ENCODE peak calls at places on chromosome 1, in nine cellular contexts. O is non-pigmented ciliary epithelial cell, E is heart left ventricle, R is astrocyte of the cerebellum, H is glutamatergic neuron, M is NCI-H2081, B is ovary, C is anterior cingulate cortex, G is AG20443. D is an unnamed sample.

GRCh38 chr1:81414417-81415087 is 386.2 kb upstream of the ADGRL2 start:
- DNase-seq in G (peak), M (peak), R (no peak), O (no peak), E (peak), H (peak), C (no peak), B (peak), D (no peak)

GRCh38 chr1:6466023-6466422 is at the start of gene TNFRSF25:
- DNase-seq in H (no peak), O (no peak), G (no peak), C (no peak), R (no peak), E (no peak), M (no peak), B (no peak), D (no peak)

GRCh38 chr1:93907718-93908117 is 1.5 kb downstream of the GCLM start:
- DNase-seq in H (no peak), R (peak), B (no peak), O (no peak), M (no peak), C (no peak), E (peak), G (peak), D (no peak)

GRCh38 chr1:204503122-204503912 is 8.7 kb upstream of the PIK3C2B start:
- DNase-seq in H (no peak), G (peak), C (no peak), O (no peak), E (no peak), B (no peak), R (peak), M (peak), D (no peak)

GRCh38 chr1:68308034-68308433 is 75.7 kb upstream of the WLS start:
- DNase-seq in B (no peak), E (no peak), G (no peak), M (no peak), O (no peak), H (no peak), C (no peak), R (no peak), D (no peak)

GRCh38 chr1:26721669-26722355 is 26.0 kb downstream of the ARID1A start:
- DNase-seq in E (no peak), M (no peak), H (no peak), R (no peak), C (no peak), G (no peak), O (no peak), B (no peak), D (no peak)

GRCh38 chr1:240308061-240308460 is 216.4 kb downstream of the FMN2 start:
- DNase-seq in G (no peak), H (no peak), B (no peak), C (no peak), E (no peak), M (no peak), R (no peak), O (no peak), D (no peak)

GRCh38 chr1:22717038-22717758 is 6.6 kb downstream of the EPHB2 start:
- DNase-seq in E (no peak), G (no peak), C (no peak), M (peak), H (no peak), B (no peak), R (no peak), O (no peak), D (no peak)

GRCh38 chr1:32035119-32035518 is 21.5 kb downstream of the KHDRBS1 start:
- DNase-seq in R (no peak), O (no peak), E (no peak), H (no peak), M (no peak), C (no peak), G (no peak), B (no peak), D (no peak)

GRCh38 chr1:3077561-3077960 is 8.6 kb downstream of the PRDM16 start:
- DNase-seq in M (no peak), R (no peak), C (no peak), H (no peak), O (no peak), G (no peak), E (no peak), B (no peak), D (no peak)

GRCh38 chr1:230141797-230142607 is 75.0 kb downstream of the GALNT2 start:
- DNase-seq in O (no peak), M (no peak), H (no peak), C (no peak), R (no peak), E (no peak), G (no peak), B (no peak), D (no peak)

GRCh38 chr1:201191723-201192477 is 1.3 kb downstream of the IGFN1 start:
- DNase-seq in O (peak), R (no peak), E (no peak), B (no peak), G (peak), M (no peak), C (no peak), H (no peak), D (no peak)

GRCh38 chr1:1040004-1040991 is 20.4 kb downstream of the AGRN start:
- DNase-seq in R (peak), O (peak), M (peak), H (peak), B (peak), E (peak), G (peak), C (peak), D (no peak)

GRCh38 chr1:151511636-151512215 is 539 bp downstream of the CGN start:
- DNase-seq in O (no peak), G (peak), C (no peak), R (no peak), H (peak), B (no peak), E (no peak), M (peak), D (peak)

GRCh38 chr1:116504308-116505156 is 66.3 kb downstream of the CD58 start:
- DNase-seq in C (no peak), E (peak), O (no peak), B (no peak), H (no peak), M (no peak), R (no peak), G (peak), D (no peak)

GRCh38 chr1:180278791-180279432 is 48.8 kb downstream of the LHX4 start:
- DNase-seq in M (no peak), H (no peak), E (no peak), R (no peak), C (no peak), O (no peak), G (no peak), B (no peak), D (no peak)

GRCh38 chr1:24967962-24968361 is 37.9 kb upstream of the RUNX3 start:
- DNase-seq in G (no peak), O (no peak), R (no peak), M (no peak), C (no peak), E (no peak), B (no peak), H (no peak), D (no peak)

GRCh38 chr1:53068314-53069084 is 6.5 kb downstream of the PODN start:
- DNase-seq in G (no peak), B (peak), E (no peak), M (no peak), O (no peak), C (no peak), H (no peak), R (no peak), D (peak)

GRCh38 chr1:246219508-246220030 is 287.5 kb downstream of the SMYD3 start:
- DNase-seq in M (peak), R (no peak), C (no peak), G (peak), E (no peak), H (peak), B (no peak), O (no peak), D (no peak)

GRCh38 chr1:65346190-65346589 is 36.8 kb downstream of the DNAJC6 start:
- DNase-seq in C (no peak), O (no peak), M (no peak), E (no peak), B (no peak), G (no peak), R (no peak), H (no peak), D (no peak)

GRCh38 chr1:1115830-1116700 is at the start of gene C1orf159:
- DNase-seq in R (peak), C (peak), E (peak), G (peak), M (peak), O (peak), B (peak), H (peak), D (peak)

GRCh38 chr1:100530141-100530540 is 7.8 kb upstream of the GPR88 start:
- DNase-seq in M (no peak), R (no peak), G (no peak), E (no peak), H (no peak), O (no peak), C (no peak), B (no peak), D (no peak)

GRCh38 chr1:203076031-203076511 is 9.7 kb downstream of the MYOG start:
- DNase-seq in G (no peak), E (no peak), R (no peak), C (no peak), B (no peak), H (no peak), M (no peak), O (no peak), D (no peak)

GRCh38 chr1:12435639-12436344 is 182.2 kb downstream of the DHRS3 start:
- DNase-seq in O (no peak), E (no peak), C (no peak), M (no peak), H (no peak), B (no peak), G (no peak), R (no peak), D (no peak)

GRCh38 chr1:35539824-35540261 is 17.4 kb downstream of the KIAA0319L start:
- DNase-seq in R (peak), E (no peak), G (peak), H (no peak), M (no peak), C (no peak), O (no peak), B (no peak), D (no peak)

D was measured in type B pancreatic cell.